ENCODE peak calls at places on chromosomes 1 and 21, in ten cellular contexts. T, G, M, P, Y, N, F, B, S and H are unnamed samples.

GRCh38 chr1:29563571-29563970 is 327.2 kb downstream of the PTPRU start:
- DNase-seq in G (no peak), B (no peak), T (peak; percentile 48), N (no peak), S (no peak), F (peak; percentile 50), P (peak; percentile 61), M (peak; percentile 28), Y (no peak), H (no peak)

GRCh38 chr1:183780159-183780558 is 24.8 kb upstream of the RGL1 start:
- DNase-seq in G (no peak), S (no peak), T (no peak), P (no peak), F (no peak), N (no peak), M (no peak), B (no peak), Y (no peak), H (no peak)

GRCh38 chr21:29849735-29850176 is 90.0 kb downstream of the GRIK1 start:
- DNase-seq in B (peak; percentile 30), N (peak; percentile 44), S (peak; percentile 44), F (peak; percentile 43), Y (peak; percentile 41), G (no peak), M (peak; percentile 62), P (peak; percentile 57), T (peak; percentile 17), H (peak; percentile 12)

GRCh38 chr1:940121-941026 is 16.7 kb downstream of the SAMD11 start:
- DNase-seq in M (peak; percentile 70), N (no peak), G (no peak), S (peak; percentile 88), T (no peak), P (peak; percentile 62), B (peak; percentile 49), Y (peak; percentile 59), F (peak; percentile 77), H (peak; percentile 47)

GRCh38 chr1:154812911-154813816 is 56.9 kb downstream of the KCNN3 start:
- DNase-seq in F (peak; percentile 32), T (no peak), Y (no peak), G (peak; percentile 42), P (peak; percentile 18), S (no peak), M (no peak), B (no peak), N (peak; percentile 15), H (no peak)

GRCh38 chr1:19703280-19703679 is 38.6 kb downstream of the HTR6 start:
- DNase-seq in B (no peak), P (no peak), T (no peak), Y (no peak), F (no peak), S (no peak), G (no peak), N (no peak), M (no peak), H (no peak)

GRCh38 chr1:39671793-39672550 is at the start of gene NT5C1A:
- DNase-seq in F (peak; percentile 18), G (no peak), M (peak; percentile 44), Y (no peak), N (peak; percentile 15), T (no peak), S (peak; percentile 46), P (no peak), B (no peak), H (no peak)

GRCh38 chr1:156524481-156524869 is 23.9 kb upstream of the MEF2D start:
- DNase-seq in M (peak; percentile 87), G (no peak), F (no peak), Y (no peak), N (no peak), P (no peak), B (no peak), T (no peak), S (no peak), H (no peak)

GRCh38 chr21:39003982-39004775 is 179.1 kb downstream of the PSMG1 start:
- DNase-seq in N (no peak), S (no peak), Y (no peak), M (peak; percentile 30), T (no peak), F (peak; percentile 39), G (no peak), P (peak; percentile 89), B (no peak), H (no peak)

GRCh38 chr1:19780267-19780877 is 19.3 kb downstream of the TMCO4 start:
- DNase-seq in N (no peak), G (no peak), S (no peak), F (no peak), T (no peak), P (no peak), Y (no peak), M (no peak), B (no peak), H (no peak)

GRCh38 chr1:234989479-234990327 is 138.9 kb downstream of the TOMM20 start:
- DNase-seq in G (no peak), B (no peak), Y (no peak), N (no peak), P (no peak), S (no peak), F (no peak), T (no peak), M (no peak), H (no peak)

GRCh38 chr1:55107111-55107510 is 67.8 kb downstream of the PCSK9 start:
- DNase-seq in T (no peak), G (no peak), P (no peak), F (no peak), S (no peak), M (no peak), B (no peak), Y (no peak), N (no peak), H (no peak)

GRCh38 chr1:201221201-201221846 is 30.7 kb downstream of the IGFN1 start:
- DNase-seq in B (no peak), M (no peak), G (peak; percentile 26), S (no peak), N (no peak), T (no peak), F (no peak), P (no peak), Y (no peak), H (no peak)

DNA sequence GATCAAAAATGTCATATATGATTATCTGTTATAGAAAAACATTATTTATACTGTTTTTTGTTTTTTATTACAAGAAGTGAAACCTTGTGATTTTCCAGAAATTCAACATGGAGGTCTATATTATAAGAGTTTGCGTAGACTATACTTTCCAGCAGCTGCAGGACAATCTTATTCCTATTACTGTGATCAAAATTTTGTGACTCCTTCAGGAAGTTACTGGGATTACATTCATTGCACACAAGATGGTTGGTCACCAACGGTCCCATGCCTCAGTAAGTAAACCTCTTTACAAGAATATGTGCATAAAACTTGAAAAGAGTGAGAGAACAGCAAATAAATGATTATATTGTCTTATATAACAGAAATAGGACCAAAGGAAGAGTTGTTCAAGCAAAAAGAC is 14.5 kb downstream of the CFHR4 start:
- DNase-seq in M (peak; percentile 3), T (no peak), P (no peak), G (no peak), N (no peak), F (no peak), S (no peak), B (no peak), Y (no peak), H (no peak)
- TF ChIP-seq CTCF in M (no peak), T (no peak), P (no peak), G (no peak), N (peak; percentile 42), F (no peak), S (no peak), B (no peak), Y (no peak), H (no peak)

GRCh38 chr21:32578107-32578691 is 7.1 kb downstream of the TCP10L start:
- DNase-seq in Y (peak; percentile 36), F (peak; percentile 7), P (peak; percentile 9), M (peak; percentile 16), G (no peak), T (no peak), B (no peak), S (no peak), N (no peak), H (no peak)
- TF ChIP-seq CTCF in Y (no peak), F (no peak), P (peak; percentile 30), M (no peak), G (no peak), T (peak; percentile 45), B (no peak), S (no peak), N (peak; percentile 35), H (peak; percentile 26)

GRCh38 chr1:168733241-168733640 is 4.2 kb upstream of the DPT start:
- DNase-seq in P (no peak), S (no peak), M (no peak), F (no peak), B (no peak), T (no peak), N (no peak), G (no peak), Y (no peak), H (no peak)

GRCh38 chr1:168736450-168736980 is 7.5 kb upstream of the DPT start:
- DNase-seq in M (no peak), T (no peak), F (no peak), P (no peak), G (no peak), B (no peak), Y (no peak), S (no peak), N (no peak), H (no peak)

GRCh38 chr1:168735987-168736386 is 7.0 kb upstream of the DPT start:
- DNase-seq in Y (no peak), F (no peak), P (no peak), T (no peak), B (no peak), G (no peak), S (no peak), M (no peak), N (no peak), H (no peak)

GRCh38 chr1:168734271-168734670 is 5.3 kb upstream of the DPT start:
- DNase-seq in T (no peak), P (no peak), B (no peak), S (no peak), F (no peak), N (no peak), Y (no peak), G (no peak), M (no peak), H (no peak)

GRCh38 chr1:168734946-168735345 is 5.9 kb upstream of the DPT start:
- DNase-seq in N (no peak), G (no peak), B (no peak), S (no peak), Y (no peak), T (no peak), F (no peak), M (no peak), P (no peak), H (no peak)
- TF ChIP-seq CTCF in N (no peak), G (no peak), B (no peak), S (no peak), Y (no peak), T (no peak), F (no peak), M (no peak), P (no peak), H (no peak)

DNA sequence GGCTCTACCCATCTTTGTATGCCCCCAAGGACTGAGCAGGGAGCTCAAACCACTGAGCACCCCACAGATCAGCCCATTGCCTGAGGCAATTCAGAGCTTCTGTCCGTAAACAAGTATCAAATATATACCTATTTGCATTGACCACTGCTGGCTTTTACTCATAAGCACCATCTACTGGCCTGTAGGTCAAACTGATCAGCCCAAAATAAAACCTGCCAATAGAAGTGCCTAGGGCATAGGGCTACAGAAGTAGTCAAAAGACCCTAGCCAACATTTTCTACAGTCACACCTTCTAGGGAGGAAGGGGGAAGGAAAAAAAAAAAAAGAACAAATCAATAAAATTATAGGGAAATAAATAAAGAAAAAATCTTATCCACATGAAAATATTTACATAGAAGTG is 5.3 kb upstream of the LCE3D start:
- DNase-seq in B (no peak), Y (no peak), M (peak; percentile 3), T (no peak), G (no peak), P (no peak), S (no peak), N (no peak), F (no peak), H (no peak)
- TF ChIP-seq CTCF in B (no peak), Y (no peak), M (peak; percentile 11), T (no peak), G (no peak), P (no peak), S (no peak), N (no peak), F (no peak), H (no peak)